ENCODE peak calls at places on chromosomes 12 and 14, in six cellular contexts. O, C, G, Q, D and J are unnamed samples. For H3K27me3, the result is how much of the 10 kb centered on the place peaks cover.

GRCh38 chr12:26940820-26941219 is 2.5 kb downstream of the FGFR1OP2 start:
- DNase-seq in O (no peak), C (no peak), G (no peak), Q (no peak), D (no peak), J (no peak)

GRCh38 chr14:96051231-96051630 is 12.1 kb downstream of the C14orf132 start:
- DNase-seq in O (no peak), C (no peak), G (no peak), Q (no peak), D (no peak), J (no peak)

GRCh38 chr12:27592548-27592947 is 68.5 kb downstream of the PPFIBP1 start:
- DNase-seq in O (no peak), C (no peak), G (peak), Q (no peak), D (no peak), J (peak)

GRCh38 chr14:72518809-72519377 is 375.0 kb downstream of the DPF3 start:
- DNase-seq in O (no peak), C (no peak), G (no peak), Q (no peak), D (no peak), J (no peak)

GRCh38 chr14:50083467-50084337 is 32.7 kb downstream of the VCPKMT start:
- DNase-seq in O (no peak), C (no peak), G (no peak), Q (no peak), D (no peak), J (no peak)

GRCh38 chr14:68795602-68796417 is 2.9 kb upstream of the ZFP36L1 start:
- DNase-seq in O (no peak), C (peak), G (peak), Q (peak), D (peak), J (peak)

GRCh38 chr12:949337-950099 is at the start of gene RAD52:
- DNase-seq in O (peak), C (peak), G (peak), Q (peak), D (peak), J (peak)

GRCh38 chr14:68623307-68623706 is 169.6 kb downstream of the ZFP36L1 start:
- DNase-seq in O (no peak), C (no peak), G (no peak), Q (no peak), D (no peak), J (no peak)

GRCh38 chr12:93039062-93039461 is 110.0 kb upstream of the EEA1 start:
- DNase-seq in O (no peak), C (no peak), G (no peak), Q (no peak), D (no peak), J (no peak)

GRCh38 chr14:90573385-90574105 is 176.7 kb downstream of the CALM1 start:
- DNase-seq in O (no peak), C (no peak), G (no peak), Q (no peak), D (no peak), J (no peak)

GRCh38 chr12:84842406-84843013 is 70.1 kb downstream of the SLC6A15 start:
- DNase-seq in O (no peak), C (no peak), G (no peak), Q (no peak), D (peak), J (no peak)

GRCh38 chr14:70981005-70981952 is 74.0 kb downstream of the PCNX1 start:
- DNase-seq in O (no peak), C (no peak), G (no peak), Q (no peak), D (no peak), J (no peak)

GRCh38 chr12:26402648-26403047 is 207.3 kb downstream of the SSPN start:
- DNase-seq in O (no peak), C (peak), G (no peak), Q (peak), D (peak), J (peak)

GRCh38 chr12:99619389-99620158 is 28.0 kb upstream of the GARIN6 start:
- DNase-seq in O (no peak), C (no peak), G (no peak), Q (no peak), D (peak), J (no peak)

GRCh38 chr12:85949253-85949652 is 75.2 kb downstream of the NTS start:
- DNase-seq in O (no peak), C (no peak), G (no peak), Q (peak), D (no peak), J (no peak)

GRCh38 chr12:120998435-120998834 is 17.9 kb downstream of the C12orf43 start:
- DNase-seq in O (no peak), C (no peak), G (no peak), Q (no peak), D (no peak), J (no peak)

GRCh38 chr12:106897082-106897481 is 58.6 kb upstream of the TMEM263 start:
- DNase-seq in O (no peak), C (no peak), G (no peak), Q (no peak), D (peak), J (no peak)

GRCh38 chr14:65117795-65118746 is 15.8 kb upstream of the MAX start:
- DNase-seq in O (no peak), C (no peak), G (no peak), Q (no peak), D (no peak), J (peak)

GRCh38 chr12:57151741-57152407 is 4.5 kb upstream of the LRP1-AS start:
- DNase-seq in O (no peak), C (no peak), G (peak), Q (no peak), D (no peak), J (peak)

GRCh38 chr14:23123419-23123818 is 4.4 kb upstream of the CEBPE start:
- DNase-seq in O (peak), C (peak), G (peak), Q (no peak), D (no peak), J (peak)

GRCh38 chr14:95519699-95520098 is 3.2 kb upstream of the SYNE3 start:
- DNase-seq in O (no peak), C (peak), G (peak), Q (no peak), D (no peak), J (no peak)

GRCh38 chr14:81087230-81087629 is 131.8 kb downstream of the TSHR start:
- DNase-seq in O (no peak), C (no peak), G (no peak), Q (no peak), D (no peak), J (no peak)
- H3K27me3 ChIP-seq in O (under half), C (under half), G (under half), Q (under half), D (under half), J (under half)

GRCh38 chr12:131928765-131929529 is at the start of gene PUS1:
- DNase-seq in O (peak), C (peak), G (peak), Q (peak), D (peak), J (peak)
- TF ChIP-seq POLR2A in O (no peak), C (peak), G (peak), Q (no peak), D (peak), J (peak)

GRCh38 chr12:113456761-113457160 is 14.9 kb downstream of the LHX5 start:
- DNase-seq in O (no peak), C (no peak), G (no peak), Q (no peak), D (no peak), J (no peak)

GRCh38 chr12:113459981-113460380 is 11.7 kb downstream of the LHX5 start:
- DNase-seq in O (no peak), C (no peak), G (no peak), Q (no peak), D (no peak), J (no peak)

GRCh38 chr12:113456199-113456598 is 15.5 kb downstream of the LHX5 start:
- DNase-seq in O (no peak), C (no peak), G (no peak), Q (no peak), D (no peak), J (no peak)

GRCh38 chr12:113461666-113462065 is 10.0 kb downstream of the LHX5 start:
- DNase-seq in O (no peak), C (no peak), G (no peak), Q (no peak), D (peak), J (no peak)

DNA sequence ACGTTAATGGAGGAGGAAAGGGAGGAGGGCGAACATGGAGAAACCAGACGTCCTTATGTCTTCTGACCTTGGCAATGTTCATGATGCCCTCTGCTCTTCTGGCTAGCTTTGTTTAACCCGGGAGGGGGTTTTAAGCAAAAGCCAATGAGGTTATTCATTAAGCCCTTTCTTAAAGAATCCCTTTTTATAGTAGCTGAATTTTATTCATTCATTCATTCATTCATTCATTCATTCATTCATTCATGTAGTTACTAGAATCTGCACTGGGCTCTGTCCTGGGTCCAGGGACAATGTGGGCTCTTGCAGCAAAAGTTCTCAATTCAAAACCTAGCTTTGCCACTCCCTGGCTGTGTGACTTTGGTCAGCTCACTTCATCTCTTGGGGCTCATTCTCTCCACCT is 14.0 kb downstream of the LHX5 start:
- DNase-seq in O (no peak), C (no peak), G (no peak), Q (no peak), D (no peak), J (no peak)
- H3K27me3 ChIP-seq in O (under half), C (half or more), G (under half), Q (under half), D (under half), J (under half)

DNA sequence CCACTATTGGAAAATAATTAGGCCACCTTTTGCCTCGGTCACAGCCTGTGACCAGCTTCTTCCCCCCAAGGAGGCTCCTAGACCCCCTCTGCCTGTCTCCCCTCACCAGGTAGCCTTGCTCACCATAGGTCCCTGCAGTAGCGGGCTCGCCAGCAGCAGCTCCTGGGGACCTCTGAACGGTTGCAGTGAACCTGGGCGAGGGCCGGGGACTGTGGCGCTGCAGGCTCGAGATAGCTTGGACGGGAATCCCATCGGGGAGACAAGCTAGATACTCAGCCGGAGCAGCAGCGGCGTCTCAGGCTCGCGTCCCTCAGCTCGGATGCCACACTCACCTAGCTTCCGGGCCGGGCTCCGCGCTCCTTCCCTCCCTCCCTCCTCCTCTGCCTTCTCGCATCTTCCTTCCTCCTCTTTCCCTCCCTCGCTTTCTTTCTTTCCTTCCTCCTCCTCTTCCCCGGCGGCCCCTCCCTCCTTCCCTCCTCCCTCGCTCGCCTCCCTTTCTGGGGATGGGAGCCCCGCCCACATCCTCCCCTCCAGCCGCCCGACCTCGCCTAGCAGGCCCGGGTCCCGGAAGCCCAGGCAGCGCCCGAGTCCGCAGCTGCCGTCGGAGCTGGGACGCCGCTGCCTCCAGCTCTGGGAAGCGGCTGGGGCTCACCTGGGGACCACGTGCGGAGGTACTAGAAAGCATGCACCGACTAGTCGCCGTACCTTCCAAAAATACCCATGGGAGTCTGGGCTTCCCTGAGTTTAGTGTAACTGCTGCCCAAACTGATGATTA is at the start of gene BMP4:
- DNase-seq in O (peak), C (peak), G (peak), Q (peak), D (peak), J (peak)
- TF ChIP-seq POLR2A in O (peak), C (peak), G (peak), Q (no peak), D (peak), J (peak)